ENCODE peak calls at places on chromosomes 13 and 19, in four cellular contexts. E, X, Q and J are unnamed samples.

GRCh38 chr13:43285891-43286602 is 262.7 kb downstream of the DNAJC15 start:
- DNase-seq in E (no peak), X (no peak), Q (no peak), J (no peak)

GRCh38 chr19:31548941-31549340 is 199.7 kb upstream of the TSHZ3 start:
- DNase-seq in E (peak), X (no peak), Q (peak), J (no peak)

GRCh38 chr13:95898256-95898655 is 154.9 kb downstream of the UGGT2 start:
- DNase-seq in E (peak), X (no peak), Q (no peak), J (no peak)

GRCh38 chr13:50518791-50519201 is 324.7 kb downstream of the DLEU7 start:
- DNase-seq in E (no peak), X (no peak), Q (no peak), J (peak)

GRCh38 chr19:31349160-31349881 is at the start of gene TSHZ3:
- DNase-seq in E (peak), X (peak), Q (peak), J (peak)

GRCh38 chr19:49132974-49133609 is 13.7 kb downstream of the PPFIA3 start:
- DNase-seq in E (no peak), X (no peak), Q (peak), J (no peak)

GRCh38 chr13:76696370-76696769 is 189.8 kb downstream of the KCTD12 start:
- DNase-seq in E (peak), X (no peak), Q (no peak), J (no peak)

GRCh38 chr19:4362038-4362828 is 18.9 kb downstream of the MPND start:
- DNase-seq in E (no peak), X (no peak), Q (no peak), J (no peak)

GRCh38 chr13:36190771-36191170 is 23.6 kb downstream of the SOHLH2 start:
- DNase-seq in E (no peak), X (no peak), Q (no peak), J (no peak)

GRCh38 chr13:79910869-79911540 is 429.9 kb downstream of the SPRY2 start:
- DNase-seq in E (no peak), X (no peak), Q (no peak), J (no peak)

GRCh38 chr13:94252209-94252608 is 227.3 kb downstream of the DCT start:
- DNase-seq in E (no peak), X (no peak), Q (no peak), J (no peak)

GRCh38 chr19:5498817-5499535 is 43.8 kb downstream of the ZNRF4 start:
- DNase-seq in E (no peak), X (no peak), Q (peak), J (no peak)

GRCh38 chr19:5503598-5503997 is 48.4 kb downstream of the ZNRF4 start:
- DNase-seq in E (no peak), X (no peak), Q (no peak), J (no peak)

GRCh38 chr19:5501907-5502306 is 46.7 kb downstream of the ZNRF4 start:
- DNase-seq in E (no peak), X (no peak), Q (no peak), J (no peak)

GRCh38 chr19:5507056-5507624 is 51.9 kb downstream of the ZNRF4 start:
- DNase-seq in E (no peak), X (no peak), Q (no peak), J (no peak)

GRCh38 chr19:5504115-5504514 is 48.9 kb downstream of the ZNRF4 start:
- DNase-seq in E (no peak), X (no peak), Q (peak), J (no peak)
- TF ChIP-seq CTCF in E (peak), X (no peak), Q (peak), J (no peak)

GRCh38 chr13:73058741-73059459 is at the start of gene KLF5:
- DNase-seq in E (peak), X (peak), Q (peak), J (peak)

GRCh38 chr13:73061478-73062275 is 2.9 kb downstream of the KLF5 start:
- DNase-seq in E (peak), X (no peak), Q (peak), J (no peak)

GRCh38 chr13:73058432-73058740 is 419 bp upstream of the KLF5 start:
- DNase-seq in E (no peak), X (no peak), Q (no peak), J (no peak)

GRCh38 chr13:73060251-73061160 is 1.7 kb downstream of the KLF5 start:
- DNase-seq in E (peak), X (peak), Q (no peak), J (peak)

GRCh38 chr13:73059460-73060250 is 850 bp downstream of the KLF5 start:
- DNase-seq in E (peak), X (peak), Q (peak), J (peak)
- TF ChIP-seq CTCF in E (no peak), X (no peak), Q (peak), J (no peak)

GRCh38 chr13:100694722-100695644 is 20.4 kb upstream of the TMTC4 start:
- DNase-seq in E (peak), X (no peak), Q (peak), J (no peak)
- TF ChIP-seq CTCF in E (peak), X (peak), Q (peak), J (no peak)

GRCh38 chr19:32872391-32872790 is 2.8 kb upstream of the SLC7A9 start:
- DNase-seq in E (no peak), X (no peak), Q (no peak), J (no peak)
- TF ChIP-seq CTCF in E (no peak), X (no peak), Q (no peak), J (no peak)